ENCODE peak calls at places on chromosomes 7 and 10, in ten cellular contexts. One of them, this sample, is unnamed.
A peak's percentile ranks its signal among the peaks of the same experiment; 100 is the strongest.

GRCh38 chr10:113028393-113029054 is 78.5 kb downstream of the TCF7L2 start:
- DNase-seq in lung: no peak
- DNase-seq in PC-9: no peak
- DNase-seq in right cardiac atrium: no peak
- DNase-seq in K562: no peak
- DNase-seq in HepG2: no peak
- DNase-seq in trophoblast cell: no peak
- DNase-seq in lower lobe of right lung: no peak
- DNase-seq in H9: no peak
- DNase-seq in caudate nucleus: no peak
- DNase-seq in this sample: no peak

GRCh38 chr10:97325754-97326153 is 6.7 kb downstream of the FRAT1 start:
- DNase-seq in H9: no peak
- DNase-seq in caudate nucleus: no peak
- DNase-seq in K562: no peak
- DNase-seq in lung: no peak
- DNase-seq in PC-9: no peak
- DNase-seq in lower lobe of right lung: no peak
- DNase-seq in right cardiac atrium: no peak
- DNase-seq in trophoblast cell: no peak
- DNase-seq in HepG2: no peak
- DNase-seq in this sample: no peak

GRCh38 chr7:18901881-18902280 is 215.6 kb downstream of the TWIST1 start:
- DNase-seq in lung: no peak
- DNase-seq in H9: no peak
- DNase-seq in trophoblast cell: no peak
- DNase-seq in caudate nucleus: no peak
- DNase-seq in right cardiac atrium: no peak
- DNase-seq in PC-9: no peak
- DNase-seq in K562: no peak
- DNase-seq in HepG2: no peak
- DNase-seq in lower lobe of right lung: no peak
- DNase-seq in this sample: no peak

GRCh38 chr10:63886281-63887025 is 365.3 kb downstream of the REEP3 start:
- DNase-seq in HepG2: no peak
- DNase-seq in trophoblast cell: no peak
- DNase-seq in right cardiac atrium: no peak
- DNase-seq in H9: no peak
- DNase-seq in PC-9: no peak
- DNase-seq in caudate nucleus: no peak
- DNase-seq in lung: no peak
- DNase-seq in lower lobe of right lung: no peak
- DNase-seq in K562: no peak
- DNase-seq in this sample: no peak

GRCh38 chr10:84360634-84361365 is 32.4 kb downstream of the CCSER2 start:
- DNase-seq in caudate nucleus: no peak
- DNase-seq in K562: no peak
- DNase-seq in trophoblast cell: peak; percentile 20
- DNase-seq in H9: no peak
- DNase-seq in HepG2: no peak
- DNase-seq in lung: no peak
- DNase-seq in lower lobe of right lung: no peak
- DNase-seq in right cardiac atrium: no peak
- DNase-seq in PC-9: no peak
- DNase-seq in this sample: no peak

GRCh38 chr7:120180221-120180620 is 92.8 kb upstream of the KCND2 start:
- DNase-seq in trophoblast cell: no peak
- DNase-seq in lung: no peak
- DNase-seq in caudate nucleus: no peak
- DNase-seq in HepG2: no peak
- DNase-seq in right cardiac atrium: no peak
- DNase-seq in lower lobe of right lung: no peak
- DNase-seq in H9: no peak
- DNase-seq in PC-9: no peak
- DNase-seq in K562: no peak
- DNase-seq in this sample: no peak

GRCh38 chr7:92916751-92917369 is 80.5 kb upstream of the CDK6 start:
- DNase-seq in caudate nucleus: no peak
- DNase-seq in lower lobe of right lung: no peak
- DNase-seq in trophoblast cell: peak; percentile 97
- DNase-seq in PC-9: peak; percentile 86
- DNase-seq in K562: no peak
- DNase-seq in H9: peak; percentile 41
- DNase-seq in lung: no peak
- DNase-seq in HepG2: peak; percentile 27
- DNase-seq in right cardiac atrium: no peak
- DNase-seq in this sample: peak; percentile 22

GRCh38 chr7:50226669-50227068 is 77.8 kb upstream of the IKZF1 start:
- DNase-seq in K562: no peak
- DNase-seq in HepG2: no peak
- DNase-seq in H9: no peak
- DNase-seq in caudate nucleus: no peak
- DNase-seq in PC-9: no peak
- DNase-seq in right cardiac atrium: no peak
- DNase-seq in lung: no peak
- DNase-seq in trophoblast cell: no peak
- DNase-seq in lower lobe of right lung: no peak
- DNase-seq in this sample: no peak

GRCh38 chr7:158390460-158390859 is 197.2 kb downstream of the PTPRN2 start:
- DNase-seq in H9: no peak
- DNase-seq in HepG2: no peak
- DNase-seq in lung: no peak
- DNase-seq in PC-9: no peak
- DNase-seq in right cardiac atrium: no peak
- DNase-seq in trophoblast cell: no peak
- DNase-seq in caudate nucleus: no peak
- DNase-seq in lower lobe of right lung: peak; percentile 32
- DNase-seq in K562: no peak
- DNase-seq in this sample: no peak

GRCh38 chr7:92717982-92718716 is 118.2 kb downstream of the CDK6 start:
- DNase-seq in HepG2: peak; percentile 20
- DNase-seq in caudate nucleus: peak; percentile 30
- DNase-seq in H9: no peak
- DNase-seq in trophoblast cell: peak; percentile 57
- DNase-seq in PC-9: peak; percentile 26
- DNase-seq in K562: no peak
- DNase-seq in lower lobe of right lung: peak; percentile 48
- DNase-seq in right cardiac atrium: peak; percentile 46
- DNase-seq in lung: peak; percentile 53
- DNase-seq in this sample: no peak

GRCh38 chr7:21543528-21544302 is 876 bp downstream of the DNAH11 start:
- DNase-seq in caudate nucleus: no peak
- DNase-seq in K562: no peak
- DNase-seq in H9: no peak
- DNase-seq in trophoblast cell: peak; percentile 35
- DNase-seq in lower lobe of right lung: no peak
- DNase-seq in right cardiac atrium: no peak
- DNase-seq in lung: no peak
- DNase-seq in PC-9: no peak
- DNase-seq in HepG2: no peak
- DNase-seq in this sample: no peak

GRCh38 chr7:26626687-26627086 is 237.7 kb downstream of the SKAP2 start:
- DNase-seq in trophoblast cell: no peak
- DNase-seq in HepG2: no peak
- DNase-seq in K562: no peak
- DNase-seq in right cardiac atrium: no peak
- DNase-seq in lower lobe of right lung: no peak
- DNase-seq in lung: no peak
- DNase-seq in caudate nucleus: no peak
- DNase-seq in PC-9: no peak
- DNase-seq in H9: no peak
- DNase-seq in this sample: no peak

GRCh38 chr10:46995234-46995633 is 84.0 kb downstream of the PTPN20 start:
- DNase-seq in H9: peak; percentile 38
- DNase-seq in caudate nucleus: no peak
- DNase-seq in lower lobe of right lung: no peak
- DNase-seq in PC-9: no peak
- DNase-seq in lung: no peak
- DNase-seq in K562: no peak
- DNase-seq in trophoblast cell: no peak
- DNase-seq in HepG2: no peak
- DNase-seq in right cardiac atrium: no peak
- DNase-seq in this sample: peak; percentile 27

DNA sequence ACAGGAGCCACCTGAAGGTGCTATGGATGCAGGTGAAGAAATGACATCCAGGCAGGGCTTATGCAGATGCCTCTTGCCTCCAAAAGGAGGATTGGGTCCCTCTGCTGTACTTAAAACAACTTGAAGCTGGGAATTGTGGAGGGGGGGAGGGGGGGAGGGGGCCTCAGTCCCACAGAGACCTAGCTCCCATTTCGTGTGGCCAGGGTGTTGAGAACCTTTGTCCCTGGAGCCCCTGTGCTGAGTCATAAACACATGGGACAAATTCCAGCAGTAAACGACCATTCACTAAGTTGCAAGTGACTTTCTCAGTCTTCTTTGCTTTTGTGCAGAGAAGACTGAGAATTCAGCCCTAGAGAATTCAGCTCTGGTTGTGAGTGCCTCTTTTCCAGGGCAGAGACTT is 96.5 kb upstream of the PODXL start:
- DNase-seq in caudate nucleus: no peak
- DNase-seq in H9: no peak
- DNase-seq in right cardiac atrium: no peak
- DNase-seq in K562: no peak
- DNase-seq in trophoblast cell: no peak
- DNase-seq in HepG2: no peak
- DNase-seq in lower lobe of right lung: no peak
- DNase-seq in lung: no peak
- DNase-seq in PC-9: no peak
- DNase-seq in this sample: no peak
- H3K27ac ChIP-seq in caudate nucleus: no peak overlapping the region
- H3K27ac ChIP-seq in H9: no peak overlapping the region
- H3K27ac ChIP-seq in right cardiac atrium: no peak overlapping the region
- H3K27ac ChIP-seq in K562: no peak overlapping the region
- H3K27ac ChIP-seq in trophoblast cell: no peak overlapping the region
- H3K27ac ChIP-seq in HepG2: no peak overlapping the region
- H3K27ac ChIP-seq in lower lobe of right lung: no peak overlapping the region
- H3K27ac ChIP-seq in lung: no peak overlapping the region
- H3K27ac ChIP-seq in PC-9: peak overlapping the region; percentile 54
- H3K27ac ChIP-seq in this sample: no peak overlapping the region

DNA sequence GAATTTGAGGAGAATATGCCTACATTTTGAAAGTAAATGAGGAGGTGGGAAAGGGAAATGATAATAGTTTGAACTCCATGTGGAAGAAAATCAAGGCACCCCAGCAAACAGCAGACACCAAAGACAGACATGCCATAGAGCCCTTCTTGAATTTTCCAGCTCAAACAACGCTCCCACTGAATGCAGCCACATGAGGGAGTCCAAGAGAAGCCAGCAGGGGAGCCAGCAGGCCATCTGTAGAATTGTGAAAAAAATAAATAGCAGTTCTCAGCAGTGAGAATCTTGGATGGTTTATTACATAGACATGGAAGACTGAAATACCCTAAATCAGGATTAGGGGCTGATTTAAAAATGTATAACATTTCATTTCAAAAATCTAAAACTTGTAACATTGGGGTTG is 1567.3 kb upstream of the LRRTM3 start:
- DNase-seq in right cardiac atrium: no peak
- DNase-seq in trophoblast cell: peak; percentile 1
- DNase-seq in H9: peak; percentile 46
- DNase-seq in HepG2: peak; percentile 13
- DNase-seq in lung: no peak
- DNase-seq in PC-9: peak; percentile 15
- DNase-seq in lower lobe of right lung: no peak
- DNase-seq in K562: no peak
- DNase-seq in caudate nucleus: no peak
- DNase-seq in this sample: peak; percentile 46
- H3K27ac ChIP-seq in right cardiac atrium: no peak overlapping the region
- H3K27ac ChIP-seq in trophoblast cell: no peak overlapping the region
- H3K27ac ChIP-seq in H9: no peak overlapping the region
- H3K27ac ChIP-seq in HepG2: no peak overlapping the region
- H3K27ac ChIP-seq in lung: no peak overlapping the region
- H3K27ac ChIP-seq in PC-9: no peak overlapping the region
- H3K27ac ChIP-seq in lower lobe of right lung: no peak overlapping the region
- H3K27ac ChIP-seq in K562: no peak overlapping the region
- H3K27ac ChIP-seq in caudate nucleus: no peak overlapping the region
- H3K27ac ChIP-seq in this sample: no peak overlapping the region

GRCh38 chr7:2729043-2729892 is 41.3 kb downstream of the AMZ1 start:
- DNase-seq in lower lobe of right lung: no peak
- DNase-seq in caudate nucleus: no peak
- DNase-seq in trophoblast cell: peak; percentile 46
- DNase-seq in HepG2: no peak
- DNase-seq in PC-9: no peak
- DNase-seq in K562: no peak
- DNase-seq in right cardiac atrium: no peak
- DNase-seq in lung: no peak
- DNase-seq in H9: no peak
- DNase-seq in this sample: peak; percentile 4
- H3K27ac ChIP-seq in lower lobe of right lung: peak overlapping the region; percentile 34
- H3K27ac ChIP-seq in caudate nucleus: peak overlapping the region; percentile 72
- H3K27ac ChIP-seq in trophoblast cell: peak overlapping the region; percentile 85
- H3K27ac ChIP-seq in HepG2: no peak overlapping the region
- H3K27ac ChIP-seq in PC-9: no peak overlapping the region
- H3K27ac ChIP-seq in K562: no peak overlapping the region
- H3K27ac ChIP-seq in right cardiac atrium: peak overlapping the region; percentile 40
- H3K27ac ChIP-seq in lung: no peak overlapping the region
- H3K27ac ChIP-seq in H9: no peak overlapping the region
- H3K27ac ChIP-seq in this sample: no peak overlapping the region

GRCh38 chr7:129970816-129971215 is 18.1 kb upstream of the UBE2H start:
- DNase-seq in HepG2: no peak
- DNase-seq in right cardiac atrium: no peak
- DNase-seq in K562: no peak
- DNase-seq in trophoblast cell: peak; percentile 61
- DNase-seq in caudate nucleus: no peak
- DNase-seq in lung: no peak
- DNase-seq in H9: no peak
- DNase-seq in lower lobe of right lung: no peak
- DNase-seq in PC-9: peak; percentile 69
- DNase-seq in this sample: no peak

GRCh38 chr7:129968592-129969383 is 16.0 kb upstream of the UBE2H start:
- DNase-seq in K562: no peak
- DNase-seq in lung: no peak
- DNase-seq in HepG2: no peak
- DNase-seq in lower lobe of right lung: peak; percentile 11
- DNase-seq in H9: no peak
- DNase-seq in trophoblast cell: no peak
- DNase-seq in PC-9: no peak
- DNase-seq in caudate nucleus: no peak
- DNase-seq in right cardiac atrium: no peak
- DNase-seq in this sample: no peak

GRCh38 chr7:129975309-129975708 is 22.5 kb upstream of the UBE2H start:
- DNase-seq in caudate nucleus: no peak
- DNase-seq in H9: no peak
- DNase-seq in trophoblast cell: no peak
- DNase-seq in HepG2: no peak
- DNase-seq in K562: no peak
- DNase-seq in lower lobe of right lung: no peak
- DNase-seq in lung: no peak
- DNase-seq in PC-9: no peak
- DNase-seq in right cardiac atrium: no peak
- DNase-seq in this sample: no peak

DNA sequence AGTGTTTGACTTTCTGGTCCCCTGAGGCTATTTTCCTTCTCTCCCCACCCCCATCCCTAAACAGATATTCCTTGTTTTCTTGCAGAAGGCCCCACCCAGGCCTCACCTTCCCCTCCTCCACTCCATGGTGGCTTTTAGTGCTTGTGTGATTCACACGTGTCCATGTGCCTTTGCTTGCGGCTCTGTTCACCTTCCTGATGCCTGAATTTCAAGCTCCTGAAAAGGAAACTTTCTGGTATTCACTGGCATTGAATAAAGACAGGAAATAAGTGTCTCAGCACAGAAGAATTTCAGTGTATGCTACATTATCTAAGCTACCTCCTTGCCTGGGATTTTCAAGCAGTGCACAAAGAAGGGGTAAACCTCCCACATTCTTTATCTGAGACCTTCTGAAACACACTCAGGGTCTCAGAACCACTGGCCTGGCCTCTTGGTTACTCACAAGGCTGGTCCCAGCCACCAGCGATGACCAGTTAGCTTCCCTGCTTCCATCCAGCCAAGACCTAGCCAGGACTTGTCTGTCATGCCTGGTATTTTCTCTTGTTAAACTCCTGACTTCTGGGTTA is 17.2 kb upstream of the UBE2H start:
- DNase-seq in H9: no peak
- DNase-seq in trophoblast cell: peak; percentile 97
- DNase-seq in lower lobe of right lung: peak; percentile 6
- DNase-seq in PC-9: peak; percentile 97
- DNase-seq in right cardiac atrium: no peak
- DNase-seq in lung: no peak
- DNase-seq in caudate nucleus: no peak
- DNase-seq in HepG2: no peak
- DNase-seq in K562: peak; percentile 53
- DNase-seq in this sample: no peak
- H3K27ac ChIP-seq in H9: no peak overlapping the region
- H3K27ac ChIP-seq in trophoblast cell: peak overlapping the region; percentile 98
- H3K27ac ChIP-seq in lower lobe of right lung: no peak overlapping the region
- H3K27ac ChIP-seq in PC-9: peak overlapping the region; percentile 99
- H3K27ac ChIP-seq in right cardiac atrium: no peak overlapping the region
- H3K27ac ChIP-seq in lung: no peak overlapping the region
- H3K27ac ChIP-seq in caudate nucleus: no peak overlapping the region
- H3K27ac ChIP-seq in HepG2: no peak overlapping the region
- H3K27ac ChIP-seq in K562: no peak overlapping the region
- H3K27ac ChIP-seq in this sample: no peak overlapping the region

This sample was measured in WERI-Rb-1.